ENCODE peak calls at places on chromosomes 4 and X, in five cellular contexts. One of them, this sample, is unnamed.

GRCh38 chrX:57286507-57287251 is at the start of gene FAAH2:
- DNase-seq in NT2/D1: peak
- DNase-seq in H1: peak
- DNase-seq in HepG2: peak
- DNase-seq in GM12878: peak
- DNase-seq in this sample: no peak

GRCh38 chr4:23789765-23790164 is 100.1 kb downstream of the PPARGC1A start:
- DNase-seq in HepG2: peak
- DNase-seq in GM12878: no peak
- DNase-seq in NT2/D1: no peak
- DNase-seq in H1: no peak
- DNase-seq in this sample: no peak

GRCh38 chr4:147826288-147826646 is 94.4 kb downstream of the ARHGAP10 start:
- DNase-seq in HepG2: no peak
- DNase-seq in H1: no peak
- DNase-seq in GM12878: no peak
- DNase-seq in NT2/D1: no peak
- DNase-seq in this sample: no peak

GRCh38 chrX:7921750-7922149 is 5.5 kb downstream of the PNPLA4 start:
- DNase-seq in NT2/D1: no peak
- DNase-seq in H1: no peak
- DNase-seq in HepG2: no peak
- DNase-seq in GM12878: no peak
- DNase-seq in this sample: no peak

GRCh38 chr4:188839704-188840103 is 700.5 kb downstream of the TRIML1 start:
- DNase-seq in HepG2: no peak
- DNase-seq in GM12878: no peak
- DNase-seq in NT2/D1: no peak
- DNase-seq in H1: no peak
- DNase-seq in this sample: no peak

GRCh38 chrX:154476821-154477220 is 2.3 kb downstream of the LAGE3 start:
- DNase-seq in GM12878: no peak
- DNase-seq in NT2/D1: no peak
- DNase-seq in H1: no peak
- DNase-seq in HepG2: no peak
- DNase-seq in this sample: no peak

GRCh38 chrX:16712116-16712824 is at the start of gene CTPS2:
- DNase-seq in H1: peak
- DNase-seq in NT2/D1: no peak
- DNase-seq in HepG2: peak
- DNase-seq in GM12878: no peak
- DNase-seq in this sample: peak

GRCh38 chr4:82433791-82434190 is 3.4 kb downstream of the ENOPH1 start:
- DNase-seq in HepG2: no peak
- DNase-seq in H1: no peak
- DNase-seq in NT2/D1: no peak
- DNase-seq in GM12878: no peak
- DNase-seq in this sample: no peak

GRCh38 chr4:47744253-47744652 is 93.6 kb downstream of the CORIN start:
- DNase-seq in NT2/D1: no peak
- DNase-seq in GM12878: no peak
- DNase-seq in H1: no peak
- DNase-seq in HepG2: no peak
- DNase-seq in this sample: no peak

GRCh38 chrX:133796282-133796681 is 189.1 kb downstream of the GPC3 start:
- DNase-seq in NT2/D1: no peak
- DNase-seq in H1: no peak
- DNase-seq in HepG2: no peak
- DNase-seq in GM12878: no peak
- DNase-seq in this sample: no peak

GRCh38 chr4:159290321-159291030 is 187.6 kb downstream of the RAPGEF2 start:
- DNase-seq in H1: no peak
- DNase-seq in HepG2: no peak
- DNase-seq in GM12878: no peak
- DNase-seq in NT2/D1: no peak
- DNase-seq in this sample: no peak

GRCh38 chrX:131762802-131763234 is 218.9 kb downstream of the OR13H1 start:
- DNase-seq in H1: no peak
- DNase-seq in HepG2: no peak
- DNase-seq in NT2/D1: no peak
- DNase-seq in GM12878: peak
- DNase-seq in this sample: peak

GRCh38 chr4:114005569-114006442 is 26.4 kb upstream of the ARSJ start:
- DNase-seq in NT2/D1: no peak
- DNase-seq in GM12878: no peak
- DNase-seq in H1: no peak
- DNase-seq in HepG2: no peak
- DNase-seq in this sample: no peak

DNA sequence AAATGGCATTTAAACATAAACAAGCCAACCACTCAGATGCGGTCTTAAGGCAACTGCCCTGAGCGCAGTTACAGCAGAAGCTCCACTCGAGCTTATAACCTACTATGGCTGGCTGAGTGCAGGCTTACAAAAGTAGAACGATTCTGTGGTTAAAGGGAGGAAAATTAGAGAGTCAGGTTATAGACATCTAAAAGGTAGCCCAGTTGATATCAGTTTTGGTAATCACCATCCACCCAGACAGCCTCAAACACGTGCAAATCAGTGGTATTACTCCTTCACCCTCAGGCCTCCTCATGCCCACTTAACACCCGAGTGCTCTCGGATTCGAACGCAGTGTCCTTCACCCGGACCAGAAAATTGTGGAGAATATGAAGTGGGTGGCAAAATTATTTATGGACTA is 3.1 kb downstream of the LEF1 start:
- DNase-seq in H1: no peak
- DNase-seq in NT2/D1: no peak
- DNase-seq in HepG2: no peak
- DNase-seq in GM12878: no peak
- DNase-seq in this sample: no peak
- TF ChIP-seq SUZ12 in H1: peak
- TF ChIP-seq SUZ12 in NT2/D1: no peak
- TF ChIP-seq SUZ12 in HepG2: no peak
- TF ChIP-seq SUZ12 in GM12878: no peak
- TF ChIP-seq SUZ12 in this sample: no peak

GRCh38 chr4:38013461-38014366 is 53.5 kb downstream of the PTTG2 start:
- DNase-seq in NT2/D1: no peak
- DNase-seq in GM12878: no peak
- DNase-seq in HepG2: no peak
- DNase-seq in H1: no peak
- DNase-seq in this sample: no peak
- TF ChIP-seq SUZ12 in NT2/D1: no peak
- TF ChIP-seq SUZ12 in GM12878: no peak
- TF ChIP-seq SUZ12 in HepG2: no peak
- TF ChIP-seq SUZ12 in H1: no peak
- TF ChIP-seq SUZ12 in this sample: no peak

GRCh38 chrX:105463483-105463882 is 243.0 kb upstream of the TEX13A start:
- DNase-seq in HepG2: no peak
- DNase-seq in GM12878: no peak
- DNase-seq in NT2/D1: no peak
- DNase-seq in H1: no peak
- DNase-seq in this sample: no peak

GRCh38 chrX:105462191-105462590 is 241.7 kb upstream of the TEX13A start:
- DNase-seq in GM12878: no peak
- DNase-seq in H1: no peak
- DNase-seq in NT2/D1: no peak
- DNase-seq in HepG2: no peak
- DNase-seq in this sample: no peak

GRCh38 chrX:105461013-105461412 is 240.5 kb upstream of the TEX13A start:
- DNase-seq in NT2/D1: no peak
- DNase-seq in GM12878: no peak
- DNase-seq in H1: no peak
- DNase-seq in HepG2: no peak
- DNase-seq in this sample: no peak

GRCh38 chrX:105460366-105460765 is 239.9 kb upstream of the TEX13A start:
- DNase-seq in NT2/D1: no peak
- DNase-seq in HepG2: no peak
- DNase-seq in GM12878: no peak
- DNase-seq in H1: no peak
- DNase-seq in this sample: no peak

DNA sequence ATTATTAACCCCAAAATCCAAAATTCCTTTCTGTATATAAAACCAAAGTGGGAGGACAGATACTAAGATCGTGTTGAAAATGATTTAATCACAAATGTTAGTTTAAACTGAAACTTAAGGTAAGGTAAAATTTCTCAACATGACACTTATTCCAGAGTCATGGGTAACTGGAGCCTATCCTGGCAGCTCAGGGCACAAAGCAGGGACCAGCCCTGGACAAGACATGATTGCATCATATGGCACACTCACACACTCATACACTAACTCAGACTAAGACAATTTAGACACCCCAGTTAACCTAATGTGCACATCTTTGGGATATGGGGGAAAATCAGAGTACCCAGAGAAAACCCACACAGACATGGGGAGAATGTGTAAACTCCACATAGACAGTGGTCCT is 244.1 kb upstream of the TEX13A start:
- DNase-seq in GM12878: no peak
- DNase-seq in H1: no peak
- DNase-seq in HepG2: no peak
- DNase-seq in NT2/D1: no peak
- DNase-seq in this sample: no peak
- TF ChIP-seq SUZ12 in GM12878: no peak
- TF ChIP-seq SUZ12 in H1: no peak
- TF ChIP-seq SUZ12 in HepG2: no peak
- TF ChIP-seq SUZ12 in NT2/D1: no peak
- TF ChIP-seq SUZ12 in this sample: no peak

DNA sequence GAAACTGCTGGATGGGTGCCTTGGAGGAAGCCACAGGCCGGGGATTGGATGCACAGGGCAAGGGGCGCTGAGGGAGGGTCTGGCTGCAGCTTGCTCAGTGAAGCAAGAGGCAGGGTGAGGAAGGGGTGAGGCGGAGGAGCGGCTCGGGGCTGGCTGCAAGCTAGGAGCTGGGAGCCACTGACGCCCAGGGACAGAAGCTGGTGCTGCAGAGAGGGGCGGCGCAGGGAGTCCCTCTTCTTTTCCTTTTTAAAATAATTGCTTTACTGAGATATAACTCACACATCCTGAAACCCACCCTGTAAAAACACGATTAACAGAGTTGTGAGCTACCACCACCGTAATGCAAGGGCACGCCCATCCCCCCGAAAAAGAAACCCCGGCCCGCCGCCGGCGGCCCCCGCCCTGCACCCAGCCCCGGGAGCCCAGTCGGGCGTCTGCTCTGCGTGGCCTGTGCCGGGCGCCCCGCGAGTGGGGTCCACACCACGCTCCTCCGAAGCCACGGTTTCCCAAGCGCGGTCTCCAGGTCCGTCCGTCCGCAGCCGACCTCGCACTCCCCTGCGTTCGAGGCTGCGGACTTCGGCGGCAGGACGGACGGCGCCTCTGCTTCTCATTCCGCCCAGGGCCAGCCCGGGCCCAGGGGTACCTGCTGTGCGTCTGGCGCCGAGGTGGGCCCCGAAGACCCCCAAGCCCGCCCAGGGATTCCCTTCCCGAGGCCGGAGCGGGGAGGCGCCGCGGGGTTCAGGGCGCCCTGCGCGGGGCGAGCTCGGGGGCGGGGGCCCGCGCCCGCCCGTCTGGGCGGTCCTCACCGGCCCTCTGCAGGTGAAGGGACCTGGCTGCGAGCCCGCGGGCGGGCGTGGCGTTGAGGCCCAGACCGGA is 865 bp upstream of the UVSSA start:
- DNase-seq in HepG2: peak
- DNase-seq in H1: peak
- DNase-seq in NT2/D1: peak
- DNase-seq in GM12878: no peak
- DNase-seq in this sample: peak
- TF ChIP-seq SUZ12 in HepG2: no peak
- TF ChIP-seq SUZ12 in H1: no peak
- TF ChIP-seq SUZ12 in NT2/D1: no peak
- TF ChIP-seq SUZ12 in GM12878: no peak
- TF ChIP-seq SUZ12 in this sample: no peak

GRCh38 chrX:98379134-98379533 is 1495.4 kb downstream of the RPA4 start:
- DNase-seq in HepG2: peak
- DNase-seq in H1: no peak
- DNase-seq in GM12878: no peak
- DNase-seq in NT2/D1: no peak
- DNase-seq in this sample: no peak
- TF ChIP-seq SUZ12 in HepG2: no peak
- TF ChIP-seq SUZ12 in H1: no peak
- TF ChIP-seq SUZ12 in GM12878: no peak
- TF ChIP-seq SUZ12 in NT2/D1: no peak
- TF ChIP-seq SUZ12 in this sample: no peak

GRCh38 chrX:25019707-25020390 is 4.1 kb upstream of the ARX start:
- DNase-seq in GM12878: no peak
- DNase-seq in HepG2: no peak
- DNase-seq in H1: no peak
- DNase-seq in NT2/D1: no peak
- DNase-seq in this sample: peak
- TF ChIP-seq SUZ12 in GM12878: no peak
- TF ChIP-seq SUZ12 in HepG2: no peak
- TF ChIP-seq SUZ12 in H1: peak
- TF ChIP-seq SUZ12 in NT2/D1: peak
- TF ChIP-seq SUZ12 in this sample: no peak

GRCh38 chr4:128847074-128847724 is 37.7 kb downstream of the JADE1 start:
- DNase-seq in HepG2: no peak
- DNase-seq in H1: no peak
- DNase-seq in NT2/D1: no peak
- DNase-seq in GM12878: no peak
- DNase-seq in this sample: no peak
- TF ChIP-seq SUZ12 in HepG2: no peak
- TF ChIP-seq SUZ12 in H1: no peak
- TF ChIP-seq SUZ12 in NT2/D1: no peak
- TF ChIP-seq SUZ12 in GM12878: no peak
- TF ChIP-seq SUZ12 in this sample: no peak

DNA sequence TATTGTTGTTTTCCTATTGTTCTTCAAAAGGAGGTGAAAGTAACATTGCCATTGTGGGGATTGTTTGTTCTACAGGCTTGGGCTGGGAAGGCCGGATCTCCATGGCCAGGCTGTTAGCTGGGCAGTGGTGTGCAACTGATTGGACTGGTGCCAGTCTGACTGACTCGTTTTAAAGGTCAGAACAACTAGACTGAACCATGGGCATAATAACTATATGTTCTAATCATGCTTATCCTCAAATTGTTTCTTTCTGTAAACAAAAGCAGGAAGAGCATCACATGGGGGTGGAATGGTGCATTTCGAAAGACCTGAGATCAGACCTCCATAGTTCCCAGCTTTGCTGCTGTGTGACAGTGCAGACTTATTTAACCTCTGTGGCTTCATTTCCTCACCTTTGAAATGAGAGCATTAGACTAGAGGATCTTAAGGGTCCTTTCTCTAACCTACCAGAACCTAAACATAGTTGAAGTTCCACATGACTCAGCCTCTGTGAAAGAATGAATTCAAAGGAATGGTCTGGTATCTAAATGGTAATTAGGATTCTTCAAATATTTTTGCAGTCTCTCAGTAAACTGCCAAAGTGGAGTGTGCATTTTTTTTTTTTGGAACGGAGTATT is 66.7 kb upstream of the PGRMC2 start:
- DNase-seq in NT2/D1: no peak
- DNase-seq in HepG2: peak
- DNase-seq in GM12878: no peak
- DNase-seq in H1: no peak
- DNase-seq in this sample: no peak
- TF ChIP-seq SUZ12 in NT2/D1: no peak
- TF ChIP-seq SUZ12 in HepG2: no peak
- TF ChIP-seq SUZ12 in GM12878: no peak
- TF ChIP-seq SUZ12 in H1: no peak
- TF ChIP-seq SUZ12 in this sample: no peak